ENCODE peak calls at places on chromosome 21, in five cellular contexts. U, S, D, K and R are unnamed samples.

GRCh38 chr21:31470896-31471694 is 127.0 kb upstream of the TIAM1 start:
- ATAC-seq in U (no peak), S (no peak), D (no peak), K (no peak), R (no peak)

GRCh38 chr21:20949884-20950283 is 48.3 kb upstream of the NCAM2 start:
- ATAC-seq in U (no peak), S (no peak), D (no peak), K (no peak), R (no peak)

GRCh38 chr21:37195649-37196048 is 71.5 kb downstream of the VPS26C start:
- ATAC-seq in U (peak), S (no peak), D (no peak), K (no peak), R (no peak)

GRCh38 chr21:41396452-41397107 is 29.5 kb upstream of the MX1 start:
- ATAC-seq in U (no peak), S (peak), D (no peak), K (no peak), R (peak)

GRCh38 chr21:16587141-16587570 is 857.4 kb downstream of the USP25 start:
- ATAC-seq in U (peak), S (peak), D (peak), K (no peak), R (no peak)

GRCh38 chr21:42777064-42777756 is 102.1 kb downstream of the WDR4 start:
- ATAC-seq in U (no peak), S (no peak), D (no peak), K (no peak), R (no peak)

GRCh38 chr21:17539323-17539722 is 26.5 kb downstream of the CXADR start:
- ATAC-seq in U (no peak), S (no peak), D (no peak), K (no peak), R (no peak)

GRCh38 chr21:29091032-29091431 is 17.6 kb upstream of the CCT8 start:
- ATAC-seq in U (no peak), S (no peak), D (no peak), K (no peak), R (no peak)

GRCh38 chr21:41453198-41453597 is 27.2 kb downstream of the MX1 start:
- ATAC-seq in U (no peak), S (no peak), D (no peak), K (no peak), R (no peak)

GRCh38 chr21:39951183-39952101 is 84.2 kb downstream of the PCP4 start:
- ATAC-seq in U (no peak), S (no peak), D (no peak), K (no peak), R (no peak)

GRCh38 chr21:29092102-29092959 is 18.9 kb upstream of the CCT8 start:
- ATAC-seq in U (no peak), S (peak), D (peak), K (no peak), R (no peak)

GRCh38 chr21:43311303-43311817 is 115.6 kb downstream of the SIK1 start:
- ATAC-seq in U (peak), S (no peak), D (peak), K (no peak), R (no peak)

GRCh38 chr21:41523175-41523574 is 15.2 kb upstream of the TMPRSS2 start:
- ATAC-seq in U (no peak), S (no peak), D (no peak), K (no peak), R (no peak)

GRCh38 chr21:34510148-34511142 is 1.6 kb downstream of the KCNE1 start:
- ATAC-seq in U (peak), S (peak), D (peak), K (peak), R (peak)

GRCh38 chr21:34511787-34512451 is at the start of gene KCNE1:
- ATAC-seq in U (no peak), S (peak), D (no peak), K (no peak), R (peak)

GRCh38 chr21:34514576-34515135 is 2.6 kb upstream of the KCNE1 start:
- ATAC-seq in U (no peak), S (no peak), D (no peak), K (no peak), R (no peak)

GRCh38 chr21:34511154-34511553 is 856 bp downstream of the KCNE1 start:
- ATAC-seq in U (no peak), S (peak), D (no peak), K (no peak), R (no peak)

GRCh38 chr21:34513109-34513675 is 1.2 kb upstream of the KCNE1 start:
- ATAC-seq in U (no peak), S (peak), D (no peak), K (no peak), R (peak)
- H3K4me3 ChIP-seq in U (no peak), S (no peak), D (no peak), K (no peak), R (no peak)

GRCh38 chr21:14762309-14762708 is 216.2 kb upstream of the SAMSN1 start:
- ATAC-seq in U (no peak), S (no peak), D (no peak), K (no peak), R (no peak)

GRCh38 chr21:14759285-14759684 is 213.2 kb upstream of the SAMSN1 start:
- ATAC-seq in U (no peak), S (no peak), D (no peak), K (no peak), R (no peak)

GRCh38 chr21:14766241-14766640 is 220.1 kb upstream of the SAMSN1 start:
- ATAC-seq in U (no peak), S (no peak), D (peak), K (peak), R (no peak)

GRCh38 chr21:14763695-14764064 is 217.6 kb upstream of the SAMSN1 start:
- ATAC-seq in U (no peak), S (no peak), D (no peak), K (no peak), R (no peak)

GRCh38 chr21:14762734-14763694 is 216.9 kb upstream of the SAMSN1 start:
- ATAC-seq in U (no peak), S (peak), D (no peak), K (no peak), R (no peak)
- TF ChIP-seq POLR2A in U (no peak), S (no peak), D (no peak), K (no peak), R (no peak)

GRCh38 chr21:45019076-45019886 is 55.1 kb upstream of the ADARB1 start:
- ATAC-seq in U (peak), S (peak), D (no peak), K (no peak), R (peak)
- TF ChIP-seq CTCF in U (no peak), S (no peak), D (no peak), K (no peak), R (no peak)

DNA sequence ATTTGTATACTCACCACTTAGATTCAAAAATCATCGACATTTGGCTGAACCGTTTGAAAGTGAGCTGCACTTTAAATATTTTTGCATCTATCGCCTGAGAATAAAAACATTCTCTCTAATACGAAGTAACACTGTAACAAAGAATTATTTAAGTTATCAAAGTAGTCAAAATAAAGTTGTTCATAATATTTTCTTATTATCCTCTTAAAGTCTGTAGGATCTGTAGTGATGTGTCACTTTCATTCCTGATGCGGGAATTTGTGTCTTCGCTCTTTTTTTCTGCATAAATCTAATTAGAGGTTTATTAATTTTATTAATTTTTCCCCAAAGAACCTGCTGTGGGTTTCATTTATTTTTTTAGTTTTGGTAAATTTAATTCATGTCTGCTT is 74.8 kb downstream of the ETS2 start:
- ATAC-seq in U (no peak), S (no peak), D (no peak), K (no peak), R (no peak)
- H3K4me3 ChIP-seq in U (no peak), S (no peak), D (no peak), K (no peak), R (no peak)

GRCh38 chr21:25582164-25582563 is 25.1 kb downstream of the MRPL39 start:
- ATAC-seq in U (no peak), S (no peak), D (no peak), K (no peak), R (no peak)

GRCh38 chr21:25579402-25580016 is 27.8 kb downstream of the MRPL39 start:
- ATAC-seq in U (no peak), S (no peak), D (no peak), K (no peak), R (no peak)

GRCh38 chr21:25584833-25585232 is 22.4 kb downstream of the MRPL39 start:
- ATAC-seq in U (peak), S (no peak), D (no peak), K (no peak), R (no peak)

GRCh38 chr21:25583370-25584133 is 23.7 kb downstream of the MRPL39 start:
- ATAC-seq in U (no peak), S (no peak), D (no peak), K (no peak), R (no peak)

DNA sequence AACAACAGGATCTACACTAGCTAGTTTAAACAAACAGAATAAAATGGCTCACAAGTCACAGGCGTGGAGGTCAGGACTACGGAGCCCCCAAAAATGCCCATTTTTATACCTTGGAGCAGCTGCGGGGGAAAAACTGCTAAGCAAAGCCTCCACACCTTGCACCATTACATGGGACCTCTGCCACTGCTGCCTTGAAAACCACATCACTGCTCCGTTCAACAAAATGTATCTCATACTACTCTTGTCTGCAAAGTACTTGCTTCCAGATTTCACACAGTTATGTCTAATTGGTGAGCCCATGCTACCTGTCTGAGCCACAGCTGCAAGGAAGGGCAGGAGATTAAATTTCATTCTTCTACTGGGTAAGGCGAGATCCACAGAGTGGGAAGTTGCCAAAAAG is 24.4 kb downstream of the MRPL39 start:
- ATAC-seq in U (no peak), S (no peak), D (no peak), K (no peak), R (no peak)
- TF ChIP-seq POLR2A in U (no peak), S (no peak), D (no peak), K (no peak), R (no peak)